ENCODE peak calls at places on chromosomes 12 and 14, in eight cellular contexts. N is Panc1, G is HCT116, V is HepG2, Z is upper lobe of left lung, C is GM23338, T is GM12878, A is K562. S is an unnamed sample.

GRCh38 chr14:78598046-78598652 is 428.0 kb downstream of the NRXN3 start:
- ATAC-seq in A (peak; percentile 99), C (peak; percentile 98), T (peak; percentile 99), G (peak; percentile 94), N (peak; percentile 93), Z (no peak), V (peak; percentile 99), S (no peak)

GRCh38 chr14:43369710-43370109 is 1137.4 kb downstream of the FSCB start:
- ATAC-seq in T (no peak), G (no peak), A (no peak), C (no peak), N (no peak), V (no peak), Z (no peak), S (no peak)

GRCh38 chr12:56321027-56321426 is 5.2 kb upstream of the CNPY2 start:
- ATAC-seq in T (no peak), A (no peak), C (no peak), Z (no peak), G (no peak), N (no peak), V (no peak), S (no peak)

GRCh38 chr12:58242803-58243628 is 301.6 kb downstream of the ATP23 start:
- ATAC-seq in V (no peak), A (no peak), N (no peak), Z (no peak), G (no peak), C (peak; percentile 51), T (no peak), S (no peak)

GRCh38 chr12:102479099-102479887 is 1.1 kb downstream of the IGF1 start:
- ATAC-seq in A (peak; percentile 12), Z (peak; percentile 21), C (peak; percentile 61), G (no peak), N (no peak), V (no peak), T (peak; percentile 54), S (no peak)

GRCh38 chr12:104384141-104384880 is 72.4 kb upstream of the CHST11 start:
- ATAC-seq in Z (no peak), N (no peak), A (no peak), C (no peak), T (peak; percentile 29), V (no peak), G (no peak), S (no peak)

GRCh38 chr12:88432536-88433462 is 147.5 kb downstream of the KITLG start:
- ATAC-seq in Z (peak; percentile 67), C (no peak), T (peak; percentile 29), A (no peak), G (no peak), N (no peak), V (no peak), S (peak; percentile 66)

GRCh38 chr12:127928615-127929014 is 338.4 kb upstream of the TMEM132C start:
- ATAC-seq in G (no peak), C (no peak), N (no peak), A (no peak), T (no peak), V (no peak), Z (no peak), S (no peak)

GRCh38 chr14:79693935-79694334 is 517.4 kb downstream of the DIO2 start:
- ATAC-seq in G (no peak), T (no peak), N (no peak), V (no peak), C (no peak), A (no peak), Z (no peak), S (no peak)

GRCh38 chr14:54724772-54725325 is 157.9 kb downstream of the SAMD4A start:
- ATAC-seq in C (no peak), V (no peak), G (no peak), T (no peak), A (no peak), Z (no peak), N (no peak), S (no peak)

GRCh38 chr14:22836301-22837058 is at the start of gene MMP14:
- ATAC-seq in A (no peak), N (peak; percentile 77), T (no peak), V (peak; percentile 11), Z (peak; percentile 67), C (peak; percentile 57), G (peak; percentile 64), S (peak; percentile 75)

GRCh38 chr14:54724123-54724522 is 157.2 kb downstream of the SAMD4A start:
- ATAC-seq in A (no peak), Z (no peak), V (peak; percentile 36), T (no peak), C (no peak), N (no peak), G (no peak), S (no peak)

GRCh38 chr14:65074449-65075155 is 27.7 kb downstream of the MAX start:
- ATAC-seq in T (peak; percentile 51), V (no peak), A (no peak), G (no peak), C (no peak), Z (no peak), N (no peak), S (no peak)

GRCh38 chr14:55600784-55601561 is 21.0 kb downstream of the KTN1 start:
- ATAC-seq in T (peak; percentile 58), G (no peak), C (no peak), Z (no peak), V (no peak), N (no peak), A (no peak), S (no peak)

GRCh38 chr12:14905269-14906004 is 19.8 kb upstream of the MGP start:
- ATAC-seq in N (no peak), C (no peak), T (no peak), Z (no peak), A (no peak), V (no peak), G (no peak), S (no peak)

GRCh38 chr12:3218150-3218845 is 141.1 kb downstream of the TSPAN9 start:
- ATAC-seq in C (no peak), G (no peak), T (no peak), V (no peak), N (no peak), A (no peak), Z (no peak), S (peak; percentile 87)

GRCh38 chr12:123126294-123127144 is 24.4 kb downstream of the PITPNM2 start:
- ATAC-seq in N (peak; percentile 91), T (no peak), Z (peak; percentile 78), V (peak; percentile 85), A (peak; percentile 98), G (peak; percentile 94), C (no peak), S (peak; percentile 87)
- TF ChIP-seq POLR2AphosphoS5 in N (no peak), T (no peak), Z (peak; percentile 56), V (no peak), A (peak; percentile 29), G (peak; percentile 41), C (no peak), S (peak; percentile 78)

GRCh38 chr12:70960484-70960883 is 39.9 kb upstream of the PTPRR start:
- ATAC-seq in V (no peak), C (no peak), T (no peak), A (no peak), N (no peak), Z (no peak), G (no peak), S (no peak)

GRCh38 chr12:70962226-70962794 is 41.8 kb upstream of the PTPRR start:
- ATAC-seq in T (peak; percentile 90), Z (no peak), V (no peak), C (no peak), N (no peak), G (no peak), A (no peak), S (no peak)

DNA sequence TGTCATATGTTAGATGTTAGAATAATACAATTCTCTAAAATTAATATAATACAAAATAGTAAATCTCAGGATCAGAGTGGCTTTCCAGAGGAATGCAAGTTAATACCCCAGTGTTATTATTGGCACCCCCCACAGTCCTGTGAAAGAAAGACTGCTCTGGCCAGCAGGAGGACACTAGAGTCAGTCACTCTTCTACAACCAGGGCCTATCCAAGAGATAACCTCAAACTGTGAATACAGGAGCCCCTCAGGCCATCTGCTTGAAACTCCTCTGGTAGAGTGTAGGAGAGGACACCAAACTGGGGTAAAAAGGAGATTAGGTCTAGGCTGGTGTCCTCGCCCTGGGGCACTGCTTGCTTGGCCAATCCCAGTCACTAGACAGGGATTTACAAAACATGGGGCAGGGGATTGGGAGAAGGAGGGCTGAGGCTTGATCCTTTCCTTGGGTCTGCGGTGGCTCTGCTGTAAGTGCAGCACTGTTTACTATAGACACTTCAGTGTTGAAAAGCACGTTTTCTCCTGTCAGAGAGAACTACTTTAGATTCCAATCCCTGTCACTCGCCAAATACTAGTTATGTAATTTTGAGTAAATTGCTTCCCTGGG is 44.4 kb upstream of the PTPRR start:
- ATAC-seq in V (no peak), Z (peak; percentile 79), A (peak; percentile 61), N (no peak), C (no peak), G (no peak), T (no peak), S (no peak)
- TF ChIP-seq POLR2AphosphoS5 in V (no peak), Z (no peak), A (no peak), N (no peak), C (no peak), G (no peak), T (no peak), S (no peak)

DNA sequence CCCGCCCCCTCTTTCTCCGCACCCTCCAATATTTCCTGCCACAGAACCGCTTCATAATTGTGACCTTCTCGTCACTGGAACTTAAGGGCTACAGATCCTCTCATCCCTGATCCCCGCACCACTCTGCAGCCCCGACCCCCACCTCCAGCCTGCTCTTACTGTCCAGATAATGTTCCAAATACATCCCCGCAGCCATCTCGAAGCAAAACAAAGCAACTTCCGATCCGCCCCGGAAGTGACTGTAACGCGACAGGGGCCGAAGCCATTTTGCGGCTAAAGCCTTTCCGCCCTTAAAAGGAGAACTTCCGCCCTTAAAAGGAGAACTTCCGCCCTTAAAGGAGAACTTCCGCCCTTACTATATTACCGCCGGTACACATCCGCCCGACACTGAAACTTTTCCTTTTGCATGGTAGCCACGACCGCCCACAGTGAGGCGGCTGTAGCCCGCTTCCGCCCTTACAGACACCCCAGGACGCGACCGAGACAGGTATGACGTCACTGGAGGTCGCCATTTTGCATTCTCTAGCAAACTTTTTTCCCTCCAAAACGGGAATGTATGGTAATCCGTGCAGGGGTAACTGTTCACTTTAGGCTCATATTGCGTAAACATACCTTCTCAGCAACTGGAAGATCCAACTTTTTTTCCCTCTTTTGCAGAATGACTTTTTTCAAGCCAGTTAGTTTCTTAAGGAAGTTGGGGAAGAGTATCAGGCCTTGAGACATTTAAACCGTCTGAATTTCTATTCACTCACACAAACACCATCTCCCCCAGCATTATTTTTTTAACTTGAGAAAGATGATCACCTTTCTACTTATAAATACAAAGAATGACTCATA is at the start of gene ING4:
- ATAC-seq in C (peak; percentile 95), T (peak; percentile 100), A (peak; percentile 98), G (peak; percentile 98), Z (peak; percentile 100), N (peak; percentile 100), V (peak; percentile 99), S (peak; percentile 100)
- TF ChIP-seq POLR2AphosphoS5 in C (no peak), T (peak; percentile 60), A (peak; percentile 19), G (peak; percentile 67), Z (peak; percentile 89), N (peak; percentile 52), V (peak; percentile 64), S (peak; percentile 74)

DNA sequence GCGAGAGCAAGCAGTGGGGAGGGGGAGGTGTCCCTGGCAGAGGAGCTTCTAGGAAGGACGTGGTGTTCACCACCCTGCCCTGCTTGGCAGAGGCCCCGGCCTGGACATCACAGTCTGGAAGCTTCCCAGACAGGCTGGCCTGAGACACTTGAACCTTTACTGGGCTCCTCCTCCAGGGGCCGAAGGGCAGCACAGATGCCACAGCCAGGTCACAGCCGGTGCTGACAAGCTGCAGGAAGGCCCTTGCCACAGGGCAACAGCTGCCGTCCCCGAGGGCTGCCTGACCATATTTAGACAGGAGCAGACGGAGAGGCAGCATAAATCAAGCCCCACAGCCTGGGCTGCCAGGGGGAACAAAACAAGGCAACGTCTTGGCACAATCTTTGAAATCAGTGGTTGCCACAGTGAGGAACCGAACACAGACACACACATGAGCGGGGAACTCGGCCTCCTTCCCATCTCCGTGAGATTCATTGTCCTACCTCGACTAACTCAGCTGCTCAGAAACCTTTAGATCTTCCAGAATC is 28.4 kb downstream of the PRIMA1 start:
- ATAC-seq in V (peak; percentile 58), N (peak; percentile 64), Z (no peak), C (no peak), G (no peak), T (no peak), A (no peak), S (peak; percentile 70)
- TF ChIP-seq POLR2AphosphoS5 in V (no peak), N (no peak), Z (no peak), C (no peak), G (no peak), T (no peak), A (no peak), S (peak; percentile 83)